ENCODE peak calls at places on chromosomes 16 and 17, in ten cellular contexts. V, C, G, B, H, A, N, E, K and Q are unnamed samples.

GRCh38 chr16:65838001-65838400 is 528.5 kb upstream of the CDH5 start:
- DNase-seq in H (no peak), C (no peak), V (no peak), E (no peak), K (no peak), A (no peak), G (no peak), N (no peak), B (no peak), Q (no peak)

GRCh38 chr17:6948562-6948961 is 47.3 kb upstream of the ALOX12 start:
- DNase-seq in E (no peak), H (no peak), B (no peak), G (no peak), C (no peak), V (no peak), N (no peak), A (no peak), K (no peak), Q (no peak)

GRCh38 chr17:73710095-73710592 is 65.9 kb upstream of the SDK2 start:
- DNase-seq in E (peak), H (peak), A (no peak), N (peak), B (no peak), V (peak), K (peak), C (peak), G (peak), Q (peak)

GRCh38 chr17:15289285-15290185 is 24.4 kb upstream of the PMP22 start:
- DNase-seq in E (no peak), G (no peak), A (peak), H (no peak), B (peak), K (peak), N (peak), C (no peak), V (no peak), Q (no peak)

GRCh38 chr16:52353249-52353648 is 193.7 kb downstream of the TOX3 start:
- DNase-seq in K (no peak), B (no peak), C (no peak), N (no peak), V (no peak), E (no peak), H (no peak), A (no peak), G (no peak), Q (no peak)

GRCh38 chr16:88772871-88773811 is 11.9 kb downstream of the PIEZO1 start:
- DNase-seq in G (peak), N (peak), B (peak), V (no peak), E (peak), A (peak), K (peak), C (no peak), H (no peak), Q (peak)

GRCh38 chr17:3693829-3694231 is 2.1 kb downstream of the P2RX5 start:
- DNase-seq in V (no peak), H (peak), E (no peak), G (no peak), N (no peak), K (no peak), C (no peak), A (no peak), B (no peak), Q (no peak)

GRCh38 chr16:66520406-66521194 is 29.3 kb downstream of the TK2 start:
- DNase-seq in G (peak), N (no peak), B (no peak), C (no peak), K (no peak), H (no peak), E (no peak), V (no peak), A (no peak), Q (no peak)

GRCh38 chr17:48541574-48542113 is 3.3 kb downstream of the HOXB2 start:
- DNase-seq in H (peak), V (peak), B (no peak), G (peak), E (no peak), C (peak), N (peak), A (no peak), K (peak), Q (peak)

DNA sequence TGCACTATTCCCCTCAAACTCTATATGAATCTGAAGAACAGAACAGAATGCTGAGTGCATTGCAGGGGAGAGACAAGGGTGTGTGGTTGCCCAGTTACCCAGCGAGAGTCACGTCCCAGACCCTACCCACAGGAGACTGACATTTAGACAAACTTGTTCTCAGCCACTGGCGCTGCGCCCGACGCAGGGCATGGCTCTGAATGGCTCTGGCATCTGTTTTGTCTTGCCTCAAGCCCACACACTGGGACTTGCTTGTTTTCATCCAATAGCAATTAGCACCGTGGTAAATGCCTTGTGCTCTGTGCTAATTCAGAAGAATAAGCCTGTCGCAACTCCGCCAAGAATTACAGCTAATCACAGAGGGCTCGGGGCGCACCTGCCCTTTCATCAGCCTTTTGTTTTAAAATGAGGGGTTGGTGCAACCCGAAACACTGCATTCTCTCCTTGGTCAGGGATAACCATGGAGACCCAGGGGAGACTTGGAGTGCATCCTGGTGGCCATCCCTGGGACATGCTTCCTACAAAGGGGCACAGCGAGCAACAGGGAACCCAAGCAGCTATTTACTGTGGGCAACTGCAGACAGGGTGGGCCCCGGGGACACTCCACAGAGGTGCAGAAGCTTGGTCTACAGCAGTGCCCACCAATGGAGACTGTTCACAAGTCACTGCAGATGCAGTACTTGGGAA is 220.5 kb upstream of the ZFHX3 start:
- DNase-seq in H (no peak), N (peak), K (peak), G (no peak), B (no peak), A (no peak), C (no peak), E (no peak), V (peak), Q (no peak)
- TF ChIP-seq CTCF in H (no peak), N (peak), K (peak), G (no peak), B (peak), A (peak), C (no peak), E (peak), V (peak), Q (peak)

GRCh38 chr17:9228408-9229159 is 207.3 kb downstream of the NTN1 start:
- DNase-seq in C (no peak), B (peak), H (no peak), N (peak), K (peak), E (no peak), V (no peak), G (no peak), A (peak), Q (no peak)
- TF ChIP-seq CTCF in C (no peak), B (no peak), H (no peak), N (no peak), K (peak), E (no peak), V (no peak), G (no peak), A (peak), Q (no peak)

DNA sequence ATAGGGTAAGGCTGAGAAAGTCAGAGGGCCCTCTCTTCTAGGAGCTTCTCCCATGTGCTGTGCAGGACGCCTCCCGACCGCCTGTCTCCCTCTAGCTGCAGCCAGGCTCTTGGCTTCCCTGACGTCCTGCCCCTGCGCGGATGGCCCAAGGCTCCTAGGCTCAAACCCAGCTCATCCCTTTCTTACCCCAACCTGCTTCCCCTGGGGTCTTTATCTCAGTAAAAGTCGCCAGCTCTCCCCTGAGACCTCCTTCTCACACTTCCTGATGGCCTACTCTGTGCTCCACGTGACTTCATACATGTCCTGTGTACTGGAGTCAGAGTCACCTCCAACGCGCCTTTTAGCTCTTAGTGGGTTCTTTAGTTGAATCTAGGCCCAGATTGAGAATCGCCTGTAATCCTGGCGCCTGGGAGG is 1.1 kb upstream of the ZNF747 start:
- DNase-seq in C (peak), G (peak), A (no peak), V (peak), B (peak), E (no peak), K (peak), H (peak), N (peak), Q (peak)
- TF ChIP-seq CTCF in C (peak), G (peak), A (peak), V (peak), B (peak), E (peak), K (peak), H (peak), N (peak), Q (peak)

GRCh38 chr17:78559749-78560368 is 17.3 kb downstream of the DNAH17 start:
- DNase-seq in G (no peak), V (peak), K (no peak), H (no peak), A (no peak), C (no peak), E (no peak), N (no peak), B (no peak), Q (no peak)
- TF ChIP-seq CTCF in G (no peak), V (peak), K (no peak), H (no peak), A (no peak), C (no peak), E (no peak), N (no peak), B (no peak), Q (no peak)

GRCh38 chr17:82098169-82098938 is at the start of gene FASN:
- DNase-seq in C (peak), H (peak), G (peak), B (peak), E (peak), K (peak), N (peak), V (peak), A (peak), Q (peak)
- TF ChIP-seq CTCF in C (peak), H (no peak), G (no peak), B (peak), E (peak), K (peak), N (peak), V (peak), A (peak), Q (peak)

GRCh38 chr17:61410555-61411089 is 11.0 kb downstream of the TBX2 start:
- DNase-seq in G (peak), N (peak), H (peak), C (no peak), E (no peak), V (peak), B (peak), K (peak), A (no peak), Q (peak)
- TF ChIP-seq CTCF in G (peak), N (peak), H (peak), C (no peak), E (peak), V (peak), B (peak), K (peak), A (peak), Q (peak)

DNA sequence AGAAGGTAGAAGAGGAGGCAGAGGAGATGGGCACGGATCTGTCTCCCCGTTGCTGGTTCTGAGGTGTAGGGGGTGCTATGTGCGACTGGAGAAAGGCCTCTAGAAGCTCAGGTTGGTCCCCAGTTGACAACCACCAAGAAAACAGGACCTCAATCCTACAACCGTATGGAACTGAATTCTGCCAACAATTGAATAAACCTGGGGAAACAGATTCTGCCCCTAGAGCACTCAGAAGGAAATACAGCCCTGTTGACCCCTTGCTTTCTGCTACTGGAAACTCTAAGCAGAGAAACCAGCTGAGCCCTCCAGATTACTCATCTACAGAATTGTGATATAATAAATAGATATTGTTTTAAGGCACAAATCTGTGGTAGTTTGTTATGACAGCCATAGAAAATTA is 313.0 kb upstream of the GOT2 start:
- DNase-seq in E (no peak), K (no peak), A (no peak), B (no peak), C (no peak), G (no peak), V (peak), H (no peak), N (no peak), Q (no peak)
- TF ChIP-seq CTCF in E (peak), K (no peak), A (no peak), B (peak), C (no peak), G (no peak), V (peak), H (no peak), N (no peak), Q (no peak)